ENCODE peak calls at places on chromosome 16, in nine cellular contexts. N is BJ; S is ascending aorta; J is HTR-8/SVneo; B is GM06990; F is A172; I is CD8-positive, alpha-beta T cell; M is aorta; U is activated T-cell treated with anti-CD3 and anti-CD28 coated beads, Interleukin-2, amount 50 U/mL, for 1 hour. K is an unnamed sample.

GRCh38 chr16:79618712-79619050 is 18.1 kb upstream of the MAF start:
- DNase-seq in J (no peak), B (no peak), N (no peak), I (no peak), F (no peak), M (no peak), S (no peak), U (no peak), K (no peak)

GRCh38 chr16:15607700-15608396 is 35.1 kb downstream of the MARF1 start:
- DNase-seq in S (peak; percentile 48), U (no peak), J (no peak), I (no peak), N (no peak), M (peak; percentile 75), B (no peak), F (peak; percentile 9), K (no peak)

GRCh38 chr16:28623172-28623711 is 13.4 kb upstream of the SULT1A1 start:
- DNase-seq in S (no peak), U (peak; percentile 73), I (peak; percentile 65), N (no peak), M (peak; percentile 56), J (no peak), B (peak; percentile 74), F (no peak), K (peak; percentile 37)

GRCh38 chr16:87006789-87007745 is 310.1 kb downstream of the C16orf95 start:
- DNase-seq in M (no peak), N (no peak), J (no peak), U (no peak), B (no peak), S (no peak), F (no peak), I (no peak), K (no peak)

GRCh38 chr16:55577888-55578287 is 11.4 kb downstream of the CAPNS2 start:
- DNase-seq in N (no peak), F (no peak), B (no peak), M (no peak), S (no peak), I (no peak), J (no peak), U (no peak), K (no peak)

GRCh38 chr16:425740-426114 is 278 bp downstream of the RAB11FIP3 start:
- DNase-seq in U (no peak), J (no peak), S (no peak), M (no peak), B (no peak), I (no peak), F (no peak), N (no peak), K (no peak)

GRCh38 chr16:87411375-87412271 is 19.5 kb downstream of the MAP1LC3B start:
- DNase-seq in M (no peak), I (no peak), B (no peak), F (no peak), N (no peak), U (no peak), J (no peak), S (no peak), K (no peak)

GRCh38 chr16:1164975-1165374 is 12.1 kb downstream of the CACNA1H start:
- DNase-seq in B (no peak), S (no peak), N (no peak), I (no peak), U (no peak), F (no peak), J (no peak), M (no peak), K (no peak)

GRCh38 chr16:11320170-11320569 is 25.1 kb upstream of the RMI2 start:
- DNase-seq in N (no peak), F (no peak), I (no peak), J (no peak), M (no peak), B (no peak), U (no peak), S (no peak), K (no peak)

GRCh38 chr16:49502136-49502881 is 128.7 kb downstream of the C16orf78 start:
- DNase-seq in S (no peak), N (no peak), M (peak; percentile 11), F (no peak), I (no peak), B (no peak), J (no peak), U (no peak), K (no peak)

GRCh38 chr16:57798953-57799618 is 3.2 kb downstream of the KIFC3 start:
- DNase-seq in F (no peak), S (no peak), J (no peak), I (no peak), B (no peak), M (no peak), N (no peak), U (no peak), K (no peak)

GRCh38 chr16:55651841-55652824 is 3.7 kb upstream of the SLC6A2 start:
- DNase-seq in M (no peak), N (no peak), U (no peak), F (no peak), I (no peak), J (no peak), B (no peak), S (no peak), K (no peak)

GRCh38 chr16:7505495-7505894 is 172.8 kb downstream of the RBFOX1 start:
- DNase-seq in S (no peak), B (no peak), U (no peak), F (no peak), M (no peak), N (no peak), I (no peak), J (no peak), K (no peak)

GRCh38 chr16:31128711-31129567 is 6.6 kb downstream of the PRSS8 start:
- DNase-seq in S (no peak), U (no peak), J (no peak), B (no peak), N (no peak), I (no peak), F (no peak), M (peak; percentile 70), K (no peak)

GRCh38 chr16:81875461-81875860 is 96.4 kb downstream of the PLCG2 start:
- DNase-seq in S (no peak), B (no peak), F (no peak), N (no peak), M (no peak), I (no peak), J (no peak), U (no peak), K (no peak)

GRCh38 chr16:69600202-69600601 is 34.4 kb downstream of the NFAT5 start:
- DNase-seq in M (no peak), F (no peak), N (no peak), S (no peak), I (no peak), B (no peak), J (no peak), U (no peak), K (no peak)

GRCh38 chr16:16042076-16042475 is 92.7 kb downstream of the ABCC1 start:
- DNase-seq in J (peak; percentile 30), N (peak; percentile 46), F (peak; percentile 70), M (no peak), B (no peak), U (no peak), S (no peak), I (no peak), K (no peak)

GRCh38 chr16:73232555-73233422 is 184.9 kb upstream of the ZFHX3 start:
- DNase-seq in N (peak; percentile 71), U (no peak), M (no peak), F (peak; percentile 79), J (peak; percentile 88), I (no peak), B (no peak), S (no peak), K (no peak)

GRCh38 chr16:27818231-27818630 is 245.3 kb downstream of the GSG1L start:
- DNase-seq in J (no peak), N (no peak), U (no peak), F (no peak), I (no peak), S (no peak), B (no peak), M (no peak), K (no peak)

GRCh38 chr16:920722-921121 is 50.1 kb downstream of the LMF1 start:
- DNase-seq in M (peak; percentile 51), S (no peak), N (no peak), U (no peak), I (no peak), J (no peak), B (no peak), F (no peak), K (no peak)

GRCh38 chr16:66728117-66728787 is 23.2 kb downstream of the DYNC1LI2 start:
- DNase-seq in U (peak; percentile 21), J (peak; percentile 65), S (no peak), F (peak; percentile 57), N (no peak), M (no peak), I (no peak), B (no peak), K (peak; percentile 61)

GRCh38 chr16:4373356-4373908 is 1.8 kb downstream of the VASN start:
- DNase-seq in I (no peak), J (peak; percentile 54), F (no peak), B (no peak), N (no peak), S (no peak), M (no peak), U (no peak), K (no peak)

GRCh38 chr16:7335991-7336634 is 3.5 kb downstream of the RBFOX1 start:
- DNase-seq in B (no peak), M (no peak), J (no peak), F (no peak), N (no peak), I (no peak), S (no peak), U (no peak), K (no peak)

GRCh38 chr16:58306327-58306726 is 11.5 kb upstream of the PRSS54 start:
- DNase-seq in F (peak; percentile 20), N (no peak), I (peak; percentile 47), J (no peak), M (no peak), S (no peak), U (peak; percentile 52), B (no peak), K (no peak)

GRCh38 chr16:25636662-25637061 is 55.1 kb upstream of the HS3ST4 start:
- DNase-seq in U (no peak), J (no peak), F (no peak), B (no peak), S (no peak), N (no peak), I (no peak), M (no peak), K (no peak)

GRCh38 chr16:17776888-17777287 is 306.1 kb upstream of the XYLT1 start:
- DNase-seq in F (no peak), M (no peak), N (no peak), U (no peak), I (no peak), S (no peak), J (no peak), B (no peak), K (no peak)